ENCODE peak calls at places on chromosomes 2 and 18, in six cellular contexts. One of them, this sample, is unnamed.

GRCh38 chr18:37219257-37219656 is 346.3 kb downstream of the CELF4 start:
- DNase-seq in body of pancreas: no peak
- DNase-seq in heart left ventricle: no peak
- DNase-seq in H1: no peak
- DNase-seq in transverse colon: no peak
- DNase-seq in stomach: no peak
- DNase-seq in this sample: no peak

GRCh38 chr2:106941372-106941993 is 55.5 kb upstream of the ST6GAL2 start:
- DNase-seq in body of pancreas: no peak
- DNase-seq in heart left ventricle: no peak
- DNase-seq in H1: no peak
- DNase-seq in transverse colon: no peak
- DNase-seq in stomach: no peak
- DNase-seq in this sample: no peak

GRCh38 chr2:95073856-95074662 is 47.5 kb downstream of the MRPS5 start:
- DNase-seq in body of pancreas: no peak
- DNase-seq in heart left ventricle: no peak
- DNase-seq in H1: no peak
- DNase-seq in transverse colon: no peak
- DNase-seq in stomach: no peak
- DNase-seq in this sample: no peak

GRCh38 chr2:64534363-64534762 is 10.2 kb downstream of the AFTPH start:
- DNase-seq in body of pancreas: no peak
- DNase-seq in heart left ventricle: no peak
- DNase-seq in H1: no peak
- DNase-seq in transverse colon: no peak
- DNase-seq in stomach: no peak
- DNase-seq in this sample: no peak

GRCh38 chr18:1056404-1056803 is 151.7 kb downstream of the ADCYAP1 start:
- DNase-seq in body of pancreas: no peak
- DNase-seq in heart left ventricle: no peak
- DNase-seq in H1: no peak
- DNase-seq in transverse colon: no peak
- DNase-seq in stomach: no peak
- DNase-seq in this sample: no peak

GRCh38 chr2:173353556-173353955 is 1.1 kb upstream of the CDCA7 start:
- DNase-seq in body of pancreas: no peak
- DNase-seq in heart left ventricle: no peak
- DNase-seq in H1: no peak
- DNase-seq in transverse colon: no peak
- DNase-seq in stomach: no peak
- DNase-seq in this sample: no peak

GRCh38 chr2:180559038-180559437 is 421.4 kb upstream of the UBE2E3 start:
- DNase-seq in body of pancreas: no peak
- DNase-seq in heart left ventricle: no peak
- DNase-seq in H1: no peak
- DNase-seq in transverse colon: no peak
- DNase-seq in stomach: no peak
- DNase-seq in this sample: no peak

GRCh38 chr2:109129921-109130725 is 1.1 kb downstream of the SH3RF3 start:
- DNase-seq in body of pancreas: no peak
- DNase-seq in heart left ventricle: peak
- DNase-seq in H1: no peak
- DNase-seq in transverse colon: peak
- DNase-seq in stomach: no peak
- DNase-seq in this sample: no peak

GRCh38 chr2:30780776-30781330 is 26.4 kb downstream of the CAPN13 start:
- DNase-seq in body of pancreas: no peak
- DNase-seq in heart left ventricle: no peak
- DNase-seq in H1: no peak
- DNase-seq in transverse colon: no peak
- DNase-seq in stomach: peak
- DNase-seq in this sample: no peak

GRCh38 chr18:22399949-22400348 is 17.8 kb downstream of the CTAGE1 start:
- DNase-seq in body of pancreas: no peak
- DNase-seq in heart left ventricle: peak
- DNase-seq in H1: no peak
- DNase-seq in transverse colon: no peak
- DNase-seq in stomach: no peak
- DNase-seq in this sample: no peak

GRCh38 chr2:46184794-46185583 is 112.2 kb upstream of the EPAS1 start:
- DNase-seq in body of pancreas: no peak
- DNase-seq in heart left ventricle: no peak
- DNase-seq in H1: no peak
- DNase-seq in transverse colon: no peak
- DNase-seq in stomach: no peak
- DNase-seq in this sample: no peak

GRCh38 chr2:179818546-179818945 is 42.9 kb downstream of the ZNF385B start:
- DNase-seq in body of pancreas: no peak
- DNase-seq in heart left ventricle: no peak
- DNase-seq in H1: no peak
- DNase-seq in transverse colon: no peak
- DNase-seq in stomach: no peak
- DNase-seq in this sample: peak

GRCh38 chr2:99827296-99827999 is 314.9 kb downstream of the AFF3 start:
- DNase-seq in body of pancreas: no peak
- DNase-seq in heart left ventricle: no peak
- DNase-seq in H1: no peak
- DNase-seq in transverse colon: no peak
- DNase-seq in stomach: no peak
- DNase-seq in this sample: no peak

GRCh38 chr18:70181015-70181414 is 24.5 kb downstream of the RTTN start:
- DNase-seq in body of pancreas: no peak
- DNase-seq in heart left ventricle: no peak
- DNase-seq in H1: no peak
- DNase-seq in transverse colon: no peak
- DNase-seq in stomach: no peak
- DNase-seq in this sample: peak

GRCh38 chr2:71894266-71894665 is 253.4 kb downstream of the CYP26B1 start:
- DNase-seq in body of pancreas: no peak
- DNase-seq in heart left ventricle: peak
- DNase-seq in H1: no peak
- DNase-seq in transverse colon: no peak
- DNase-seq in stomach: no peak
- DNase-seq in this sample: no peak

GRCh38 chr2:1049691-1050090 is 99.0 kb downstream of the SNTG2 start:
- DNase-seq in body of pancreas: no peak
- DNase-seq in heart left ventricle: no peak
- DNase-seq in H1: no peak
- DNase-seq in transverse colon: no peak
- DNase-seq in stomach: no peak
- DNase-seq in this sample: no peak

GRCh38 chr2:219325657-219326056 is 6.9 kb downstream of the RESP18 start:
- DNase-seq in body of pancreas: no peak
- DNase-seq in heart left ventricle: no peak
- DNase-seq in H1: no peak
- DNase-seq in transverse colon: no peak
- DNase-seq in stomach: no peak
- DNase-seq in this sample: no peak

GRCh38 chr2:102975996-102976636 is 214.3 kb downstream of the TMEM182 start:
- DNase-seq in body of pancreas: peak
- DNase-seq in heart left ventricle: peak
- DNase-seq in H1: peak
- DNase-seq in transverse colon: peak
- DNase-seq in stomach: no peak
- DNase-seq in this sample: peak

GRCh38 chr2:46849741-46850474 is 65.7 kb downstream of the MCFD2 start:
- DNase-seq in body of pancreas: peak
- DNase-seq in heart left ventricle: peak
- DNase-seq in H1: no peak
- DNase-seq in transverse colon: peak
- DNase-seq in stomach: peak
- DNase-seq in this sample: no peak

GRCh38 chr2:240745962-240746361 is 54.3 kb downstream of the AQP12A start:
- DNase-seq in body of pancreas: no peak
- DNase-seq in heart left ventricle: no peak
- DNase-seq in H1: no peak
- DNase-seq in transverse colon: no peak
- DNase-seq in stomach: no peak
- DNase-seq in this sample: no peak

DNA sequence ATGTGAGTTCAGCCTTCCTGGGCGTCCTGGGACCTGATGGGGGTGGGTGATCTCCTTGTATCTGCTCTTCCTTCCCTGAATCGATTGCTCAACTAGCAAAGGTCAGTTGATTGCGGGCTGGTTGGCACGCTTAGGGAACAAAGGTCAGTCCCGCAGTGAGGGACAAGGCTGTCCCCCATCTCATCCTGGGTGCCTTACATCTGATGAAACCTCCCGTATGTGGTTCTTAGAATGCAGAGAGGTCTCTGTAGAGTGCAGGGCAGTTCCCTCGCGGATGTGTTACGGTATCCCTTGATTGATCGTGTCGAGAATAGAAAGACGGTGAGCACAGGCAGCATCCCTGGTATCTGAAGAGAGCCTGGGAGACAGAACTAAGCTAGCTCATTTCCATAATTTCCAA is 56.4 kb upstream of the RBM44 start:
- DNase-seq in body of pancreas: no peak
- DNase-seq in heart left ventricle: no peak
- DNase-seq in H1: no peak
- DNase-seq in transverse colon: no peak
- DNase-seq in stomach: no peak
- DNase-seq in this sample: no peak
- TF ChIP-seq POLR2A in body of pancreas: no peak
- TF ChIP-seq POLR2A in heart left ventricle: no peak
- TF ChIP-seq POLR2A in H1: no peak
- TF ChIP-seq POLR2A in transverse colon: no peak
- TF ChIP-seq POLR2A in stomach: no peak
- TF ChIP-seq POLR2A in this sample: no peak

GRCh38 chr2:204003276-204003985 is 66.9 kb downstream of the ICOS start:
- DNase-seq in body of pancreas: no peak
- DNase-seq in heart left ventricle: no peak
- DNase-seq in H1: no peak
- DNase-seq in transverse colon: no peak
- DNase-seq in stomach: no peak
- DNase-seq in this sample: no peak
- TF ChIP-seq POLR2A in body of pancreas: no peak
- TF ChIP-seq POLR2A in heart left ventricle: no peak
- TF ChIP-seq POLR2A in H1: no peak
- TF ChIP-seq POLR2A in transverse colon: no peak
- TF ChIP-seq POLR2A in stomach: no peak
- TF ChIP-seq POLR2A in this sample: no peak

GRCh38 chr2:170652637-170653417 is 62.3 kb upstream of the SP5 start:
- DNase-seq in body of pancreas: no peak
- DNase-seq in heart left ventricle: no peak
- DNase-seq in H1: no peak
- DNase-seq in transverse colon: no peak
- DNase-seq in stomach: no peak
- DNase-seq in this sample: no peak

GRCh38 chr2:170651603-170652002 is 63.5 kb upstream of the SP5 start:
- DNase-seq in body of pancreas: no peak
- DNase-seq in heart left ventricle: no peak
- DNase-seq in H1: no peak
- DNase-seq in transverse colon: no peak
- DNase-seq in stomach: no peak
- DNase-seq in this sample: no peak

GRCh38 chr2:170660406-170660805 is 54.7 kb upstream of the SP5 start:
- DNase-seq in body of pancreas: peak
- DNase-seq in heart left ventricle: no peak
- DNase-seq in H1: no peak
- DNase-seq in transverse colon: no peak
- DNase-seq in stomach: peak
- DNase-seq in this sample: no peak

GRCh38 chr2:170656669-170657068 is 58.5 kb upstream of the SP5 start:
- DNase-seq in body of pancreas: no peak
- DNase-seq in heart left ventricle: no peak
- DNase-seq in H1: no peak
- DNase-seq in transverse colon: no peak
- DNase-seq in stomach: no peak
- DNase-seq in this sample: no peak
- TF ChIP-seq POLR2A in body of pancreas: no peak
- TF ChIP-seq POLR2A in heart left ventricle: no peak
- TF ChIP-seq POLR2A in H1: no peak
- TF ChIP-seq POLR2A in transverse colon: no peak
- TF ChIP-seq POLR2A in stomach: no peak
- TF ChIP-seq POLR2A in this sample: no peak

GRCh38 chr18:63488160-63488559 is 11.4 kb downstream of the SERPINB5 start:
- DNase-seq in body of pancreas: no peak
- DNase-seq in heart left ventricle: no peak
- DNase-seq in H1: no peak
- DNase-seq in transverse colon: no peak
- DNase-seq in stomach: no peak
- DNase-seq in this sample: no peak
- TF ChIP-seq POLR2A in body of pancreas: no peak
- TF ChIP-seq POLR2A in heart left ventricle: no peak
- TF ChIP-seq POLR2A in H1: no peak
- TF ChIP-seq POLR2A in transverse colon: no peak
- TF ChIP-seq POLR2A in stomach: no peak
- TF ChIP-seq POLR2A in this sample: no peak

GRCh38 chr18:47175895-47176575 is at the start of gene IER3IP1:
- DNase-seq in body of pancreas: peak
- DNase-seq in heart left ventricle: peak
- DNase-seq in H1: no peak
- DNase-seq in transverse colon: peak
- DNase-seq in stomach: peak
- DNase-seq in this sample: peak
- TF ChIP-seq POLR2A in body of pancreas: peak
- TF ChIP-seq POLR2A in heart left ventricle: peak
- TF ChIP-seq POLR2A in H1: peak
- TF ChIP-seq POLR2A in transverse colon: peak
- TF ChIP-seq POLR2A in stomach: no peak
- TF ChIP-seq POLR2A in this sample: peak

GRCh38 chr18:58541789-58542425 is 87.0 kb downstream of the ALPK2 start:
- DNase-seq in body of pancreas: no peak
- DNase-seq in heart left ventricle: no peak
- DNase-seq in H1: peak
- DNase-seq in transverse colon: no peak
- DNase-seq in stomach: no peak
- DNase-seq in this sample: peak
- TF ChIP-seq POLR2A in body of pancreas: no peak
- TF ChIP-seq POLR2A in heart left ventricle: no peak
- TF ChIP-seq POLR2A in H1: no peak
- TF ChIP-seq POLR2A in transverse colon: no peak
- TF ChIP-seq POLR2A in stomach: no peak
- TF ChIP-seq POLR2A in this sample: no peak

This sample was measured in H54.